ENCODE peak calls at places on chromosome 16, in five cellular contexts. E is neural crest cell, B is GM13977, Y is coronary artery, V is cardiac fibroblast. K is an unnamed sample.

GRCh38 chr16:78024159-78024558 is 1.8 kb downstream of the CLEC3A start:
- DNase-seq in E (no peak), B (no peak), Y (no peak), V (no peak), K (no peak)

GRCh38 chr16:6926762-6927161 is 405.9 kb upstream of the RBFOX1 start:
- DNase-seq in E (no peak), B (no peak), Y (no peak), V (no peak), K (no peak)

GRCh38 chr16:69404275-69404805 is 18.5 kb upstream of the TERF2 start:
- DNase-seq in E (no peak), B (no peak), Y (no peak), V (no peak), K (peak; percentile 51)

GRCh38 chr16:58628845-58629680 is 563 bp downstream of the CNOT1 start:
- DNase-seq in E (peak; percentile 4), B (no peak), Y (peak; percentile 80), V (peak; percentile 33), K (no peak)

GRCh38 chr16:50151744-50152143 is 1.4 kb upstream of the TENT4B start:
- DNase-seq in E (no peak), B (no peak), Y (no peak), V (no peak), K (no peak)

GRCh38 chr16:65572156-65572555 is 450.3 kb upstream of the CDH11 start:
- DNase-seq in E (no peak), B (no peak), Y (no peak), V (peak; percentile 88), K (peak; percentile 39)

GRCh38 chr16:9092282-9092962 is 978 bp downstream of the HAPSTR1 start:
- DNase-seq in E (peak; percentile 19), B (peak; percentile 48), Y (peak; percentile 80), V (no peak), K (peak; percentile 48)

GRCh38 chr16:90019201-90019542 is at the start of gene DBNDD1:
- DNase-seq in E (no peak), B (no peak), Y (no peak), V (no peak), K (no peak)

GRCh38 chr16:23504453-23505179 is 5.7 kb downstream of the GGA2 start:
- DNase-seq in E (no peak), B (peak; percentile 74), Y (peak; percentile 82), V (peak; percentile 95), K (peak; percentile 72)

GRCh38 chr16:84182680-84183571 is 3.9 kb downstream of the TAF1C start:
- DNase-seq in E (no peak), B (no peak), Y (peak; percentile 57), V (no peak), K (no peak)

GRCh38 chr16:6206080-6206479 is 1108.5 kb upstream of the EEF2KMT start:
- DNase-seq in E (no peak), B (no peak), Y (no peak), V (no peak), K (no peak)

GRCh38 chr16:69073181-69073669 is 32.2 kb upstream of the HAS3 start:
- DNase-seq in E (no peak), B (no peak), Y (no peak), V (peak; percentile 94), K (peak; percentile 94)

GRCh38 chr16:750454-750853 is 9.7 kb upstream of the CIAO3 start:
- DNase-seq in E (no peak), B (no peak), Y (no peak), V (no peak), K (no peak)

GRCh38 chr16:81214745-81215166 is 23.7 kb upstream of the BCO1 start:
- DNase-seq in E (no peak), B (no peak), Y (no peak), V (peak; percentile 37), K (peak; percentile 38)

GRCh38 chr16:62135903-62136302 is 99.7 kb upstream of the CDH8 start:
- DNase-seq in E (no peak), B (no peak), Y (no peak), V (no peak), K (no peak)

GRCh38 chr16:83830091-83830768 is 22.5 kb downstream of the HSBP1 start:
- DNase-seq in E (no peak), B (no peak), Y (no peak), V (no peak), K (no peak)

GRCh38 chr16:15608398-15609285 is 34.3 kb downstream of the MARF1 start:
- DNase-seq in E (no peak), B (no peak), Y (no peak), V (peak; percentile 17), K (no peak)
- TF ChIP-seq CTCF in E (no peak), B (no peak), Y (no peak), V (no peak), K (no peak)

GRCh38 chr16:75244225-75244792 is 7.1 kb downstream of the BCAR1 start:
- DNase-seq in E (no peak), B (no peak), Y (no peak), V (peak; percentile 59), K (peak; percentile 60)
- TF ChIP-seq CTCF in E (no peak), B (no peak), Y (no peak), V (no peak), K (no peak)

DNA sequence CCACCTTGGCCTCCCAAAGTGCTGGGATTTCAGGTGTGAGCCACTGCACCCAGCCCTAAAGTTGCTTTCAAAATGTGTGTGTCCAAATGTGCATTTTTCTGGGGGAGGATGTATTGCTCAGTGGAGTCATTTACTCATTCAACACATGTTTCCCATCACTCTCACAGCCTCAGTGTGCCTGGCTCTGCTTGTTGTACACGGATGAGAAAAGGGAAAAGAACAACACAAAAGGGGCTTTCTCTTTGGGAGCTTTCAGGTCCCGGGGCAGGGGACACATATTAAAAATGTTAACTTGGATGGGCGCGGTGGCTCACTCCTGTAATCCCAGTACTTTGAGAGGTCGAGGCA is 1.7 kb upstream of the PPL start:
- DNase-seq in E (no peak), B (no peak), Y (no peak), V (peak; percentile 57), K (no peak)
- TF ChIP-seq CTCF in E (no peak), B (no peak), Y (no peak), V (no peak), K (no peak)

GRCh38 chr16:30406911-30407793 is at the start of gene ZNF771:
- DNase-seq in E (peak; percentile 79), B (peak; percentile 96), Y (peak; percentile 93), V (peak; percentile 84), K (peak; percentile 72)
- TF ChIP-seq CTCF in E (peak; percentile 26), B (no peak), Y (no peak), V (no peak), K (no peak)

GRCh38 chr16:86575754-86576557 is 2.4 kb upstream of the FOXL1 start:
- DNase-seq in E (peak; percentile 83), B (peak; percentile 76), Y (peak; percentile 93), V (peak; percentile 98), K (no peak)
- TF ChIP-seq CTCF in E (peak; percentile 71), B (peak; percentile 67), Y (peak; percentile 31), V (peak; percentile 83), K (no peak)

DNA sequence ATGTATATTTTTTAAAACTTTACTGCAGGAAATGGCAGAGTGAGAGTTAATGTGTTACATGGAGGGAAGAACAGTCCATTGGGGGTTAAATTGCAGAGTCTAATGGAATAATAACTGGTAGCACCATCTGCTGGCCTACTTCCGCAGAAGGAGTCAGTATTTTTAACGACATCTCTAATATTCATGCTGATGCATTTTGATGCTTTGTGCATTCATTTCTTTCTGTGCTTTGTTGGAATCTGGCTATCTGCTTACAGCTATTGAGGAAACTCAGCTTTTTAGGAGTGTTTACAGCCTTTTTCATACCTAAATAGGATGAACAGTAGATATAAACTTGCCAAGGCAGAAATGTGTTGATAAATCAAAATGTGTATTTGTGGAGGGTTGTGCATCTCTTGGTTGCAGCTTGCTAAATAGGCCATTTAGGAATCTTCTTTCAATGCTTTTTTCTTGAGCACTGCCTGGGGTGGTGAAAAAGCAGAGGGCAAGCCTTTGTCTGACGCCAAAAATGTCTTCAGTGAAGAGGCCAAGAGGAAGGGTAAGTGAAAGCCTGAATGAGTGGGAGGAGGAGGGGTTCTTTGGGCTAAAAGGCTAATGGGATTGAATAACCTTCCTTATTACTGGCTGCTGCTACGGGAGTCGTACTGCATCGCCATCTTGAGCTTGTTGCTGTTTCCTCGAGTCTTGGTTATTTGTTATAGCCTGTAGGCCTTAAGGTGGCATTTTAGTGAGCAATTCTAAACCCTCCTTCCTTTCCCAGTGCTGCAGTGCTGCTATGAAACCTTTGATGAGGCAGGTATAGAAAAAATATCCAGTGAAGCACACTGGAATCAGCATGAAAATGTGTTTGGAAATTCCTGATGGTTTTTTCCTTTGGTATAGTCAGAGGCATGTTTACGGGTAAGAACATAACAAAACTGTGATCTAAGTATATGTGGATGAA is 153.3 kb downstream of the CHD9 start:
- DNase-seq in E (peak; percentile 53), B (peak; percentile 70), Y (peak; percentile 71), V (peak; percentile 85), K (peak; percentile 27)
- TF ChIP-seq CTCF in E (peak; percentile 81), B (peak; percentile 56), Y (peak; percentile 27), V (peak; percentile 50), K (peak; percentile 28)

GRCh38 chr16:46689492-46690280 is at the start of gene ORC6:
- DNase-seq in E (peak; percentile 96), B (peak; percentile 95), Y (peak; percentile 98), V (peak; percentile 98), K (peak; percentile 90)

GRCh38 chr16:46686815-46687473 is 2.0 kb downstream of the VPS35 start:
- DNase-seq in E (no peak), B (no peak), Y (no peak), V (no peak), K (no peak)

GRCh38 chr16:46688657-46689491 is at the start of gene VPS35:
- DNase-seq in E (peak; percentile 99), B (peak; percentile 95), Y (peak; percentile 100), V (peak; percentile 99), K (peak; percentile 98)

GRCh38 chr16:46687486-46687885 is 1.5 kb downstream of the VPS35 start:
- DNase-seq in E (no peak), B (no peak), Y (no peak), V (no peak), K (no peak)

DNA sequence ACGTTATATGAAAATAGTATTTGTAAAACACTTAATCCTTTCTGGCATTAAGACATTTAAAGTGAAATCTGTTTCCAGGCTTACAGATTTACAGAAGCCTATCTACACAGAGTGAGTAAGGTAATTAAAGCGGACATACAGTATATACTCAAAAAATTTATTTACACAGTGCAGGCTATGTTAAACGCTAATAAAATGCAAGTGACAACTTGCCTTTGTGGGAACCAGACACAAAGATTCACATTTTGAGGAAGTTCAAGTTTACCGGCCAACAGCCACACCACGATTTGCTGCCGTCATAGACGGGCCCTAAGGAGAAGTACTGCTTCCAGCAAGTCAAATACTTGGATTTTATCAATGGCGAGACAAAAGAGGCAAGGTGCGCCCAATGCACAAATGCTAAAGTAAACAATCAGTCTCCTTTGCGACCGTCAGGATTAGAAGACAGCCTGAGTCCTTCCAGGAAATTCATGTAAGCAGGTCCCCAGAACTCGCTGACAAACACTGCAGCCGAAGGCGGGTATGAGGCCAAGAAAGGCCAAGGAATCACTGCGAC is 799 bp downstream of the VPS35 start:
- DNase-seq in E (no peak), B (no peak), Y (no peak), V (peak; percentile 47), K (no peak)
- TF ChIP-seq CTCF in E (no peak), B (peak; percentile 45), Y (no peak), V (peak; percentile 3), K (peak; percentile 53)

GRCh38 chr16:88753191-88753590 is 31.8 kb downstream of the PIEZO1 start:
- DNase-seq in E (no peak), B (no peak), Y (no peak), V (no peak), K (no peak)
- TF ChIP-seq CTCF in E (no peak), B (peak; percentile 27), Y (no peak), V (no peak), K (no peak)